ENCODE peak calls at places on chromosomes 3 and 15, in five cellular contexts. Q is NCI-H748 treated with DMSO at 0.1 percent for 48 hours; H is foreskin fibroblast; O is glomerular endothelial cell; D is stimulated activated CD4-positive, alpha-beta T cell treated with anti-CD3 and anti-CD28 coated beads, Interleukin-4, amount 100 ng/mL, for 48 hours. J is an unnamed sample.

GRCh38 chr3:133410191-133410892 is 10.5 kb downstream of the BFSP2 start:
- DNase-seq in Q (no peak), H (no peak), O (no peak), D (no peak), J (no peak)

GRCh38 chr3:23537006-23537620 is 268.6 kb upstream of the UBE2E1 start:
- DNase-seq in Q (peak), H (no peak), O (no peak), D (no peak), J (no peak)

GRCh38 chr3:34582054-34582453 is 783.6 kb downstream of the PDCD6IP start:
- DNase-seq in Q (no peak), H (no peak), O (no peak), D (no peak), J (no peak)

GRCh38 chr15:93997071-93997658 is 234.2 kb upstream of the MCTP2 start:
- DNase-seq in Q (no peak), H (peak), O (no peak), D (no peak), J (no peak)

GRCh38 chr15:95558131-95558530 is 772.4 kb upstream of the NR2F2 start:
- DNase-seq in Q (no peak), H (peak), O (no peak), D (no peak), J (no peak)

GRCh38 chr15:67803996-67804843 is 21.1 kb upstream of the SKOR1 start:
- DNase-seq in Q (no peak), H (no peak), O (no peak), D (no peak), J (no peak)

GRCh38 chr15:68335251-68335650 is 57.7 kb downstream of the FEM1B start:
- DNase-seq in Q (no peak), H (no peak), O (no peak), D (no peak), J (peak)

GRCh38 chr3:143661677-143662076 is 186.6 kb downstream of the SLC9A9 start:
- DNase-seq in Q (no peak), H (no peak), O (no peak), D (no peak), J (no peak)

GRCh38 chr15:50816191-50816590 is 50.7 kb upstream of the SPPL2A start:
- DNase-seq in Q (no peak), H (no peak), O (no peak), D (no peak), J (no peak)

GRCh38 chr3:10753964-10754363 is 62.1 kb upstream of the SLC6A11 start:
- DNase-seq in Q (no peak), H (peak), O (no peak), D (peak), J (peak)

GRCh38 chr15:64187396-64188191 is 24.8 kb upstream of the PPIB start:
- DNase-seq in Q (no peak), H (peak), O (no peak), D (no peak), J (no peak)

GRCh38 chr15:81163961-81164800 is 30.1 kb downstream of the CFAP161 start:
- DNase-seq in Q (no peak), H (peak), O (no peak), D (no peak), J (peak)

GRCh38 chr15:91133511-91133910 is 33.5 kb downstream of the SV2B start:
- DNase-seq in Q (no peak), H (no peak), O (no peak), D (no peak), J (no peak)

GRCh38 chr3:94349310-94349848 is 286.5 kb downstream of the NSUN3 start:
- DNase-seq in Q (no peak), H (no peak), O (no peak), D (no peak), J (no peak)

GRCh38 chr3:12541625-12542024 is 3.7 kb downstream of the MKRN2OS start:
- DNase-seq in Q (peak), H (no peak), O (no peak), D (no peak), J (no peak)

GRCh38 chr3:13344663-13345062 is 75.5 kb downstream of the NUP210 start:
- DNase-seq in Q (no peak), H (no peak), O (no peak), D (no peak), J (no peak)

GRCh38 chr3:42032693-42033349 is 58.3 kb upstream of the TRAK1 start:
- DNase-seq in Q (no peak), H (peak), O (no peak), D (no peak), J (no peak)

GRCh38 chr15:47987908-47988532 is 132.8 kb upstream of the SLC24A5 start:
- DNase-seq in Q (peak), H (peak), O (peak), D (peak), J (peak)

GRCh38 chr3:18237251-18238005 is 187.7 kb downstream of the SATB1 start:
- DNase-seq in Q (no peak), H (peak), O (no peak), D (no peak), J (peak)

GRCh38 chr3:16849795-16850194 is 35.0 kb upstream of the PLCL2 start:
- DNase-seq in Q (no peak), H (peak), O (peak), D (no peak), J (peak)

GRCh38 chr3:127214990-127215389 is 22.1 kb downstream of the PRR23E start:
- DNase-seq in Q (no peak), H (no peak), O (no peak), D (no peak), J (no peak)

GRCh38 chr15:62895139-62895866 is 147.2 kb upstream of the TPM1 start:
- DNase-seq in Q (no peak), H (peak), O (peak), D (no peak), J (no peak)

GRCh38 chr15:52124270-52124878 is 11.8 kb upstream of the BCL2L10 start:
- DNase-seq in Q (no peak), H (peak), O (peak), D (no peak), J (no peak)

GRCh38 chr3:189773056-189773455 is 141.9 kb downstream of the TP63 start:
- DNase-seq in Q (no peak), H (peak), O (no peak), D (no peak), J (no peak)

GRCh38 chr15:57146394-57147140 is 228.1 kb downstream of the TCF12 start:
- DNase-seq in Q (peak), H (peak), O (peak), D (no peak), J (no peak)

GRCh38 chr3:13133471-13133981 is 60.3 kb upstream of the IQSEC1 start:
- DNase-seq in Q (no peak), H (no peak), O (no peak), D (no peak), J (no peak)

GRCh38 chr3:133383175-133383574 is 16.7 kb upstream of the BFSP2 start:
- DNase-seq in Q (no peak), H (no peak), O (no peak), D (no peak), J (no peak)

GRCh38 chr15:56292546-56293316 is 49.1 kb upstream of the RFX7 start:
- DNase-seq in Q (no peak), H (no peak), O (no peak), D (no peak), J (no peak)

GRCh38 chr15:51038258-51039042 is 56.3 kb downstream of the TNFAIP8L3 start:
- DNase-seq in Q (no peak), H (no peak), O (no peak), D (no peak), J (no peak)